ENCODE peak calls at places on chromosomes 4 and X, in nine cellular contexts. K, C, V, M, B, G, R, D and T are unnamed samples.

GRCh38 chrX:14354541-14354940 is 174.8 kb upstream of the GLRA2 start:
- DNase-seq in K (no peak), C (no peak), V (no peak), M (peak; percentile 2), B (no peak), G (no peak), R (no peak), D (no peak), T (no peak)

GRCh38 chrX:107324493-107325310 is 118.3 kb downstream of the DNAAF6 start:
- DNase-seq in K (peak; percentile 41), C (peak; percentile 74), V (peak; percentile 60), M (peak; percentile 4), B (no peak), G (no peak), R (peak; percentile 28), D (no peak), T (no peak)

GRCh38 chr4:129428454-129428853 is 332.5 kb downstream of the C4orf33 start:
- DNase-seq in K (no peak), C (no peak), V (no peak), M (no peak), B (no peak), G (no peak), R (no peak), D (no peak), T (no peak)

GRCh38 chrX:72572248-72573157 is at the start of gene HDAC8:
- DNase-seq in K (peak; percentile 88), C (peak; percentile 80), V (peak; percentile 66), M (peak; percentile 86), B (peak; percentile 64), G (peak; percentile 32), R (peak; percentile 71), D (no peak), T (peak; percentile 66)

GRCh38 chr4:104491396-104491821 is 3.3 kb downstream of the CXXC4 start:
- DNase-seq in K (peak; percentile 37), C (peak; percentile 75), V (peak; percentile 54), M (no peak), B (peak; percentile 34), G (peak; percentile 24), R (peak; percentile 63), D (no peak), T (peak; percentile 58)

GRCh38 chr4:140099993-140100392 is 54.0 kb downstream of the MAML3 start:
- DNase-seq in K (peak; percentile 49), C (peak; percentile 59), V (no peak), M (peak; percentile 28), B (no peak), G (no peak), R (peak; percentile 19), D (no peak), T (no peak)

GRCh38 chr4:5845035-5845905 is 47.6 kb downstream of the CRMP1 start:
- DNase-seq in K (no peak), C (no peak), V (no peak), M (no peak), B (peak; percentile 49), G (no peak), R (no peak), D (no peak), T (no peak)

GRCh38 chr4:109658871-109659410 is 44.3 kb downstream of the CASP6 start:
- DNase-seq in K (peak; percentile 13), C (no peak), V (no peak), M (peak; percentile 6), B (no peak), G (no peak), R (no peak), D (no peak), T (no peak)

GRCh38 chrX:69142688-69143239 is 22.5 kb downstream of the PJA1 start:
- DNase-seq in K (no peak), C (peak; percentile 82), V (no peak), M (no peak), B (no peak), G (no peak), R (no peak), D (no peak), T (no peak)

GRCh38 chr4:123952530-123953274 is 556.1 kb downstream of the SPRY1 start:
- DNase-seq in K (no peak), C (no peak), V (no peak), M (peak; percentile 47), B (no peak), G (no peak), R (no peak), D (peak; percentile 34), T (no peak)

GRCh38 chr4:76007089-76007559 is at the start of gene CXCL9:
- DNase-seq in K (no peak), C (no peak), V (no peak), M (no peak), B (no peak), G (no peak), R (no peak), D (peak; percentile 49), T (no peak)

GRCh38 chrX:146127617-146128016 is 310.0 kb downstream of the SLITRK2 start:
- DNase-seq in K (no peak), C (no peak), V (no peak), M (no peak), B (no peak), G (no peak), R (no peak), D (no peak), T (no peak)

DNA sequence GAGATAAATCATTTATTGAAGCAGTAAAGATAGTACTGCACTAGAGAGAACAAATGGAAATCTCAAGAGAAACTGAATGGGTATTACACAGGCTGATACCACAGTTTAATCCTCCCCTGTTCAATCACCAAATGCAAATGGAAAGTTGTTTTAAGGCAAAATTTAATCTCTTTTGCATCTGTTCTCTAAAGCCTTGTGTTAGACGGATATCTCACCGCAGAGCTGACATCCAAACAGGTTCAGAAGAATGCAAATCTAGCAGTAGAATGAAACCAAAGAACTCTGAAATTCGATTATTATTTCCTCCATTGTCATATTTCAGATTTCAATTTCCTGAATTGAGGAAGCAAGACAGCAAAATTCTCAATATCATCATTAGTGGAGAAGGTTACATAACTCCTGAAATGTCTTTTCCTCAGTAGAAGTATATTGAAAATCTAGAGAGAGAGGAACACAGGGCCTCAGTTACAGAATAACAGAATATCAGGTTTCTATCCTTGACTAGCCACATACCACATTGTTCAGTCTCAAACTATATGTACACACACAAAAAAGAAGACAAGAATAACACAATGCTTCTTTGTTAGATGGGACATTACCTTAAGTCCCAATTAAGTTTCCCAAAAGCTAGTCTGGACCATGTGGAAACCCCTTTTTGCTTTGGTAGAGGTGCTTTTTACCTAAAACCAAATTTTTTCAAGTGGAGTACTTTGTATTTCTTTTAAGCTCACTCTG is 94.1 kb upstream of the BANK1 start:
- DNase-seq in K (no peak), C (no peak), V (no peak), M (no peak), B (no peak), G (no peak), R (no peak), D (no peak), T (no peak)
- H3K27ac ChIP-seq in K (no peak overlapping the region), C (no peak overlapping the region), V (no peak overlapping the region), M (no peak overlapping the region), B (no peak overlapping the region), G (no peak overlapping the region), R (no peak overlapping the region), D (no peak overlapping the region), T (no peak overlapping the region)

DNA sequence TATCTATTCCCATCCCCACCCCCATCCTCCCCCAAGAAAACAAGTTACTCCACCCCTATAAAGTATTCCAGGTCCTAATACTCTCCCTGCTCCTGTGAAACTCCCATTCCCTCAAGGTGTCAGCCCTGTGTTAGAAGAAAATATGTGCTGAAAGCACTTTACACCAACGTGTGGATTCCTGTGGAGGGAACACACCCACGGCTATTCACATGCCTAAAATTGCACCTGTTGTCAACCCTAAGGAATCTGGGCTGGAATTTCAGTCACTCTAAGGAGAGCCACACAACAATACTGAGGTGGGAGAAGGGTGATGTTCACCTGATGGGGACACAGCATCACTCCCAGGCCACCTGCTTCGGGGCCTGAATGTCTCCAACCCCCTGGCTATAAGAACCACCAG is 16.0 kb downstream of the SCD5 start:
- DNase-seq in K (no peak), C (no peak), V (no peak), M (no peak), B (no peak), G (no peak), R (no peak), D (no peak), T (no peak)
- H3K27ac ChIP-seq in K (peak overlapping the region; percentile 48), C (no peak overlapping the region), V (no peak overlapping the region), M (no peak overlapping the region), B (no peak overlapping the region), G (no peak overlapping the region), R (peak overlapping the region; percentile 79), D (no peak overlapping the region), T (peak overlapping the region; percentile 81)

GRCh38 chr4:16240300-16240699 is 14.0 kb upstream of the TAPT1 start:
- DNase-seq in K (no peak), C (no peak), V (no peak), M (no peak), B (no peak), G (no peak), R (no peak), D (no peak), T (no peak)
- H3K27ac ChIP-seq in K (no peak overlapping the region), C (no peak overlapping the region), V (no peak overlapping the region), M (no peak overlapping the region), B (no peak overlapping the region), G (no peak overlapping the region), R (no peak overlapping the region), D (no peak overlapping the region), T (no peak overlapping the region)

GRCh38 chrX:153374426-153374825 is 26.7 kb downstream of the PNMA6E start:
- DNase-seq in K (no peak), C (no peak), V (no peak), M (no peak), B (no peak), G (no peak), R (no peak), D (no peak), T (no peak)

GRCh38 chrX:153377727-153378126 is 23.4 kb downstream of the PNMA6E start:
- DNase-seq in K (no peak), C (no peak), V (no peak), M (no peak), B (no peak), G (no peak), R (no peak), D (no peak), T (no peak)

GRCh38 chrX:153372949-153373348 is 28.2 kb downstream of the PNMA6E start:
- DNase-seq in K (no peak), C (no peak), V (no peak), M (no peak), B (no peak), G (no peak), R (no peak), D (no peak), T (no peak)

GRCh38 chrX:153378607-153379006 is 22.5 kb downstream of the PNMA6E start:
- DNase-seq in K (no peak), C (no peak), V (no peak), M (no peak), B (no peak), G (no peak), R (no peak), D (no peak), T (no peak)

DNA sequence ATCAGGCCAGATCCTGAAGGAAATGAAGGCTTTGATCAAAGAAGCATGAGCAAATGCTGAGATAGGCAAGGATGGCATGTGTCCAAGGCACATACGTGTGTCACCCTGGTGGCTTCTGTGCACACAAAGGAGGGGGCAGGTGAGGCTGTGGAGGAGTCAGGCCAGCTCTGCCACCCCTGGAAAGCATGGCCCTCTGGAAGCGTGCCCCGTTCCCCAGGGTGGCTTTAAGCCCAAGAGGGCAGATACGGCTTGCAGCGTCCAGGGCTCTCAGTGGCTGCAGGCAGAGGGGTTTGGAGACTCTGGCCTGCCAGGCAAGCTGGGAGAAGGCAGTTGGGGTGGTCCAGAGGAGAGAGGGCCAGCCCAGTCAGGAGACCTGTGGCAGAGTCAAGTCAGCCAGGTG is 25.6 kb downstream of the PNMA6E start:
- DNase-seq in K (no peak), C (no peak), V (no peak), M (no peak), B (no peak), G (no peak), R (no peak), D (no peak), T (no peak)
- H3K27ac ChIP-seq in K (no peak overlapping the region), C (no peak overlapping the region), V (no peak overlapping the region), M (no peak overlapping the region), B (no peak overlapping the region), G (no peak overlapping the region), R (no peak overlapping the region), D (no peak overlapping the region), T (no peak overlapping the region)